ENCODE peak calls at places on chromosomes 4 and X, in five cellular contexts. One of them, this sample, is unnamed.

GRCh38 chr4:41652971-41653370 is 95.6 kb downstream of the PHOX2B start:
- DNase-seq in Karpas-422: no peak
- DNase-seq in fibroblast of lung: no peak
- DNase-seq in CD8-positive, alpha-beta memory T cell: no peak
- DNase-seq in stomach: no peak
- DNase-seq in this sample: no peak

GRCh38 chr4:108788731-108789130 is 25.9 kb upstream of the ETNPPL start:
- DNase-seq in Karpas-422: no peak
- DNase-seq in fibroblast of lung: no peak
- DNase-seq in CD8-positive, alpha-beta memory T cell: no peak
- DNase-seq in stomach: no peak
- DNase-seq in this sample: no peak

GRCh38 chr4:40577588-40578253 is 51.9 kb downstream of the RBM47 start:
- DNase-seq in Karpas-422: no peak
- DNase-seq in fibroblast of lung: no peak
- DNase-seq in CD8-positive, alpha-beta memory T cell: no peak
- DNase-seq in stomach: no peak
- DNase-seq in this sample: no peak

GRCh38 chrX:154020500-154021115 is 906 bp upstream of the IRAK1 start:
- DNase-seq in Karpas-422: peak; percentile 52
- DNase-seq in fibroblast of lung: no peak
- DNase-seq in CD8-positive, alpha-beta memory T cell: no peak
- DNase-seq in stomach: no peak
- DNase-seq in this sample: peak; percentile 23

GRCh38 chr4:150769235-150769634 is 187.3 kb downstream of the MAB21L2 start:
- DNase-seq in Karpas-422: no peak
- DNase-seq in fibroblast of lung: peak; percentile 65
- DNase-seq in CD8-positive, alpha-beta memory T cell: no peak
- DNase-seq in stomach: no peak
- DNase-seq in this sample: peak; percentile 52

GRCh38 chrX:444305-444704 is 57.6 kb upstream of the PPP2R3B start:
- DNase-seq in Karpas-422: no peak
- DNase-seq in fibroblast of lung: no peak
- DNase-seq in CD8-positive, alpha-beta memory T cell: no peak
- DNase-seq in stomach: no peak
- DNase-seq in this sample: no peak

GRCh38 chrX:9340619-9341304 is 124.1 kb upstream of the TBL1X start:
- DNase-seq in Karpas-422: peak; percentile 53
- DNase-seq in fibroblast of lung: peak; percentile 48
- DNase-seq in CD8-positive, alpha-beta memory T cell: peak; percentile 68
- DNase-seq in stomach: peak; percentile 27
- DNase-seq in this sample: no peak

GRCh38 chr4:132956951-132957350 is 192.1 kb upstream of the PCDH10 start:
- DNase-seq in Karpas-422: no peak
- DNase-seq in fibroblast of lung: no peak
- DNase-seq in CD8-positive, alpha-beta memory T cell: no peak
- DNase-seq in stomach: no peak
- DNase-seq in this sample: no peak

GRCh38 chrX:15059488-15059887 is 186.3 kb downstream of the MOSPD2 start:
- DNase-seq in Karpas-422: no peak
- DNase-seq in fibroblast of lung: no peak
- DNase-seq in CD8-positive, alpha-beta memory T cell: no peak
- DNase-seq in stomach: no peak
- DNase-seq in this sample: no peak

GRCh38 chr4:90030202-90030601 is 97.0 kb upstream of the CCSER1 start:
- DNase-seq in Karpas-422: no peak
- DNase-seq in fibroblast of lung: no peak
- DNase-seq in CD8-positive, alpha-beta memory T cell: no peak
- DNase-seq in stomach: no peak
- DNase-seq in this sample: no peak

GRCh38 chr4:26032142-26032541 is 118.1 kb downstream of the SMIM20 start:
- DNase-seq in Karpas-422: no peak
- DNase-seq in fibroblast of lung: peak; percentile 36
- DNase-seq in CD8-positive, alpha-beta memory T cell: no peak
- DNase-seq in stomach: no peak
- DNase-seq in this sample: no peak

GRCh38 chr4:139950568-139950967 is 203.4 kb downstream of the MAML3 start:
- DNase-seq in Karpas-422: peak; percentile 64
- DNase-seq in fibroblast of lung: no peak
- DNase-seq in CD8-positive, alpha-beta memory T cell: no peak
- DNase-seq in stomach: no peak
- DNase-seq in this sample: no peak

GRCh38 chr4:118369231-118369630 is 16.4 kb upstream of the PRSS12 start:
- DNase-seq in Karpas-422: no peak
- DNase-seq in fibroblast of lung: no peak
- DNase-seq in CD8-positive, alpha-beta memory T cell: no peak
- DNase-seq in stomach: no peak
- DNase-seq in this sample: no peak

GRCh38 chr4:1199556-1200331 is 27.4 kb upstream of the SPON2 start:
- DNase-seq in Karpas-422: no peak
- DNase-seq in fibroblast of lung: no peak
- DNase-seq in CD8-positive, alpha-beta memory T cell: no peak
- DNase-seq in stomach: peak; percentile 23
- DNase-seq in this sample: no peak

GRCh38 chr4:26227827-26228226 is 93.0 kb upstream of the RBPJ start:
- DNase-seq in Karpas-422: no peak
- DNase-seq in fibroblast of lung: no peak
- DNase-seq in CD8-positive, alpha-beta memory T cell: no peak
- DNase-seq in stomach: no peak
- DNase-seq in this sample: no peak

GRCh38 chrX:104420907-104421306 is 145.1 kb upstream of the IL1RAPL2 start:
- DNase-seq in Karpas-422: no peak
- DNase-seq in fibroblast of lung: no peak
- DNase-seq in CD8-positive, alpha-beta memory T cell: no peak
- DNase-seq in stomach: no peak
- DNase-seq in this sample: no peak

DNA sequence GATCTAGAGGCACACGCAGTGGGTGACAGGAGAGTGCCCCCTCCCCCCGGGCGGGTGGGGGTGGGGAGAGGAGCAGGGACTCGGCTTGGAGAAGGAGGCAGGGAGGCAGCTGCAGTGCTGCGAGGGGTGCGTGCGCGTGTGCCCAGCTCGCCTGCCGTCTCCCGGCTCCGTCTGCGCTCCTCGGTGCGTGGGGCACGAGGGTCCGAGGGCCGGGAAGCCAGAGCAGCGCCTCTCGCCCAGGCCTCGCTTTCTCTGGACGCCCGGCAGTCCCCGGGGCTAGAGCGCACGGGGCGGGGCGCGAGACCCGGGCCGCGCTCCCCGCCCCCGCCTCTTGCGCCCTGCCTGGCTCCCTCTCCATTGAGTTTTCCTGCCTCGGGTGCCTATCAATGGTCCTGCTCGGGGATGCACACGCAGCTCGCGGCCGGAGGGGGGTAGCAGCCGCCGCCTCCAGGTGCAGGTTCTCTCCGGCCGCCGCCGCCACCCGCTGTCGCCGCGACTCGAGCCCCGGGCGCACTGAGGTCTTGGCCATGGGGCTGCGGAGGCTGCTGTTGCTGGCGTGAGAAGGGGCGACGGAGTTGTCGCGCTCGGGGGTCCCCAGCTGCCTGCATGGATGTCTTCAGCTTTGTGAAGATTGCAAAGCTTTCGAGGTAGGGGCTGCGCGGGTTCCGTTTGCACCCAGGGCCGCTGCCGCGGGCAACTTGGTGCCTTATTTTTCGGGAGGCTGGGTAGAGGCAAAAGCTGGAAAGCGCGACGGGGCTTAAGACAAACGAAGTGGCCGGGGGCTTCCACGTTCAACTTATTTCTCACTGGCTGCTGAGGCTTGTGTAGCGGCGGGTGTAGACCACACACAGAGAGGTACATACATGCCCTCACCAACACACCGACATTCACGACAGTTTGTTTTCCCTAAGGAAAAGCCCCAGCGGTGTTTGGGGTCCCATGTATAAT is at the start of gene FRMPD4:
- DNase-seq in Karpas-422: no peak
- DNase-seq in fibroblast of lung: no peak
- DNase-seq in CD8-positive, alpha-beta memory T cell: no peak
- DNase-seq in stomach: no peak
- DNase-seq in this sample: no peak
- H3K4me3 ChIP-seq in Karpas-422: no peak within 1 kb of the TSS
- H3K4me3 ChIP-seq in fibroblast of lung: peak within 1 kb of the TSS; percentile 53
- H3K4me3 ChIP-seq in CD8-positive, alpha-beta memory T cell: no peak within 1 kb of the TSS
- H3K4me3 ChIP-seq in stomach: peak within 1 kb of the TSS; percentile 37
- H3K4me3 ChIP-seq in this sample: no peak within 1 kb of the TSS

GRCh38 chrX:71198066-71198465 is 25.0 kb upstream of the GJB1 start:
- DNase-seq in Karpas-422: peak; percentile 82
- DNase-seq in fibroblast of lung: no peak
- DNase-seq in CD8-positive, alpha-beta memory T cell: no peak
- DNase-seq in stomach: no peak
- DNase-seq in this sample: no peak
- H3K4me3 ChIP-seq in Karpas-422: peak overlapping the region; percentile 73
- H3K4me3 ChIP-seq in fibroblast of lung: no peak overlapping the region
- H3K4me3 ChIP-seq in CD8-positive, alpha-beta memory T cell: peak overlapping the region; percentile 66
- H3K4me3 ChIP-seq in stomach: peak overlapping the region; percentile 29
- H3K4me3 ChIP-seq in this sample: no peak overlapping the region

DNA sequence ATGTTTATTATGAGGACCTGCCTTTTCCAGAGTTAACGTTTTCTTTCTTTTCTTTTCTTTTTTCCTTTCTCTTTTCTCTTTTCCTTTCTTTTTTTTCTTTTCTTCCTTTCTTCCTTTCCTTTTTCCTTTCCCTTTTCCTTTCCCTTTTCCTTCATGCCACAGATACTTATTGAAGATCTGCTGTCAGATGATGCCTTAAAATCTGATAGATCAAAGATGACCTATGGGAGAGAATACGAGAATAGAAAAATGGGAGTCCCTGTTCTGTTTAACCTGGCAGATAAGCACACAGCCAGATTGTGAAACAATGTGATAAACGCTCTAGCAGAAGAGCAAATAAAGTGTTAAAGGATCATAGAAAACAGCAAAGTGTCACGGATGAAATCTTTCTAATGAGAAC is 38.9 kb downstream of the AFF1 start:
- DNase-seq in Karpas-422: no peak
- DNase-seq in fibroblast of lung: no peak
- DNase-seq in CD8-positive, alpha-beta memory T cell: no peak
- DNase-seq in stomach: no peak
- DNase-seq in this sample: no peak
- H3K4me3 ChIP-seq in Karpas-422: no peak overlapping the region
- H3K4me3 ChIP-seq in fibroblast of lung: no peak overlapping the region
- H3K4me3 ChIP-seq in CD8-positive, alpha-beta memory T cell: no peak overlapping the region
- H3K4me3 ChIP-seq in stomach: no peak overlapping the region
- H3K4me3 ChIP-seq in this sample: no peak overlapping the region

DNA sequence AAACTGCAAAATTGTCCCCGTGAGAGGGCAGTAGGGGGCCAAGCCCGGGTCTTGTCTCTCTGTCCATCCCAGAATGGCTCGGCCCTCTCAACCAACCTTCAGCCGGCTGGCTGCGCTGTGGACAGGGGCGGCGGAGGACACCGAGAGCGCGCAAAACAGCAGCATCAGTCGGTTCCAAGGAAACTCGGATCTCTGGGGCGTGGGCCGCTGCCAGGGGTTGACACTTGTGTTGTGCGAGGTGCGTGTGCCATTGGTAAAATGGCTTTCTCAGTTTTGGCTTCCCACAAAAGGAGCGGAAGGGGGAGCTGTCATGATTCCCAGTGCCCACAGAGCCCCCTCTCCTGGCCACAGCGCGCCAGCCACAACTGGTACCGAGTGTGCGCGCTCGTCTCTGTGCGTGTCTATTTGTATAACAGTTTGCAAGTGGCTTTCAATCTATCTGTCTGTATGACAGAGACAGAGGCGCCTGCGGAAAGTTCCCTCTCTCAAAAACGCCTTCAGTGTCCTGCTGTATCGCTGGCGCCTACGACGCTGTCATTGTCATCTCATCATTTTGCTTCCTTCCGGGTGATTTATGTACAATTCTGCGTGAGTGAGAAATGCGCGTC is 1.9 kb downstream of the DKK2 start:
- DNase-seq in Karpas-422: no peak
- DNase-seq in fibroblast of lung: peak; percentile 50
- DNase-seq in CD8-positive, alpha-beta memory T cell: no peak
- DNase-seq in stomach: no peak
- DNase-seq in this sample: no peak
- H3K4me3 ChIP-seq in Karpas-422: no peak overlapping the region
- H3K4me3 ChIP-seq in fibroblast of lung: peak overlapping the region; percentile 37
- H3K4me3 ChIP-seq in CD8-positive, alpha-beta memory T cell: no peak overlapping the region
- H3K4me3 ChIP-seq in stomach: no peak overlapping the region
- H3K4me3 ChIP-seq in this sample: no peak overlapping the region

GRCh38 chr4:114364857-114365256 is 233.8 kb upstream of the UGT8 start:
- DNase-seq in Karpas-422: no peak
- DNase-seq in fibroblast of lung: peak; percentile 56
- DNase-seq in CD8-positive, alpha-beta memory T cell: no peak
- DNase-seq in stomach: no peak
- DNase-seq in this sample: no peak
- H3K4me3 ChIP-seq in Karpas-422: no peak overlapping the region
- H3K4me3 ChIP-seq in fibroblast of lung: no peak overlapping the region
- H3K4me3 ChIP-seq in CD8-positive, alpha-beta memory T cell: no peak overlapping the region
- H3K4me3 ChIP-seq in stomach: no peak overlapping the region
- H3K4me3 ChIP-seq in this sample: no peak overlapping the region

This sample was measured in PC-9.